ENCODE peak calls at places on chromosomes 4 and X, in five cellular contexts. D is SK-N-SH, K is HCT116, M is GM12878, W is endothelial cell of umbilical vein. P is an unnamed sample.

GRCh38 chr4:8201341-8201781 is 2.3 kb downstream of the SH3TC1 start:
- DNase-seq in D (no peak), K (no peak), M (peak), W (peak), P (no peak)

GRCh38 chr4:3229328-3229727 is 19.6 kb upstream of the MSANTD1 start:
- DNase-seq in D (no peak), K (no peak), M (no peak), W (no peak), P (no peak)

GRCh38 chr4:30386266-30386895 is 333.8 kb upstream of the PCDH7 start:
- DNase-seq in D (no peak), K (no peak), M (no peak), W (peak), P (no peak)

GRCh38 chr4:186021461-186022167 is 47.3 kb upstream of the TLR3 start:
- DNase-seq in D (peak), K (no peak), M (no peak), W (peak), P (no peak)

GRCh38 chr4:26870576-26871260 is 10.1 kb downstream of the STIM2 start:
- DNase-seq in D (peak), K (no peak), M (no peak), W (no peak), P (no peak)

GRCh38 chr4:68732653-68733466 is 62.4 kb upstream of the UGT2B15 start:
- DNase-seq in D (no peak), K (no peak), M (peak), W (no peak), P (no peak)

GRCh38 chr4:124334119-124334518 is 378.4 kb downstream of the ANKRD50 start:
- DNase-seq in D (peak), K (peak), M (no peak), W (peak), P (peak)

GRCh38 chr4:84403656-84404055 is 95.4 kb downstream of the NKX6-1 start:
- DNase-seq in D (no peak), K (no peak), M (no peak), W (no peak), P (no peak)

GRCh38 chr4:123877561-123877960 is 481.0 kb downstream of the SPRY1 start:
- DNase-seq in D (no peak), K (no peak), M (no peak), W (no peak), P (no peak)

GRCh38 chr4:156888762-156889161 is 82.8 kb downstream of the PDGFC start:
- DNase-seq in D (no peak), K (no peak), M (no peak), W (no peak), P (no peak)

GRCh38 chr4:125243835-125244397 is 70.8 kb upstream of the FAT4 start:
- DNase-seq in D (no peak), K (no peak), M (no peak), W (peak), P (no peak)

GRCh38 chr4:23060776-23061175 is 368.0 kb downstream of the GBA3 start:
- DNase-seq in D (no peak), K (no peak), M (no peak), W (no peak), P (no peak)

GRCh38 chr4:173243321-173243720 is 74.7 kb downstream of the GALNT7 start:
- DNase-seq in D (no peak), K (no peak), M (no peak), W (no peak), P (no peak)

GRCh38 chr4:19329077-19329476 is 922.6 kb upstream of the SLIT2 start:
- DNase-seq in D (no peak), K (no peak), M (no peak), W (no peak), P (no peak)

GRCh38 chrX:49163555-49164419 is 1.2 kb downstream of the MAGIX start:
- DNase-seq in D (peak), K (peak), M (peak), W (peak), P (no peak)

GRCh38 chrX:20514358-20514757 is 247.6 kb upstream of the RPS6KA3 start:
- DNase-seq in D (no peak), K (peak), M (no peak), W (peak), P (no peak)

GRCh38 chr4:89570931-89571330 is 263.3 kb upstream of the GPRIN3 start:
- DNase-seq in D (no peak), K (no peak), M (no peak), W (no peak), P (no peak)

DNA sequence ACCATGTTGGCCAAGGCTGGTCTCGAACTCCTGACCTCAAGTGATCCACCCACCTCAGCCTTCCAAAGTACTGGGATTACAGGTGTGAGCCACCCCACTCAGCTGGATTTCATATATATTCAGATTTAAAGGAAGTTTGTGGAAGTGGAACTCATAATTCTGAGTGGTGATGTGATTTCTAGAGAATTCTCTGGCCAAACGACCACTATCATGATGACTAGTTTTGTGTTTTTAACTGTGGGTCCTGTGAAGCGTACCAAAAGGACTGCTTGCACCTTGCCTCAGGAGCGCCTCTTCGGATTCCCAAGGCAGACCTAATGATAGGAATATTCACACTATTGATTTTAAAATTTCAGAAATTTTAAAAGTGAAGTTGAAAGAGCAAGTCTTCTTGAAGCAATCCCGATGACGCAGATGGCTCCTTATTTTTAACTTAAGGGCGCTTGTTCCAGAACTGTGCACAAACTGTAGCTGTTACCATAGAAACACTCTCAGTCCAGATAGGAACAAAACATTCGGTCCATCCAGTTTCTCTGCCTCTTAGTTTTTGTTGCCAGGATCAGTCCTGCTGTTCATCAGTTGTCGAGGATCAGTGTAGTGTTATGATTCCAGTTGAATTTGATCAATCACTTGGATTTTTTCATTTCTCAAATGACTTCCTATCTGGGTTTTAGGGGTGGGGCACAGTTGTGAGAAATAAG is 51.7 kb upstream of the CLCN4 start:
- DNase-seq in D (no peak), K (no peak), M (no peak), W (no peak), P (no peak)
- H3K27ac ChIP-seq in D (no peak), K (no peak), M (no peak), W (no peak), P (no peak)

GRCh38 chr4:103756736-103757135 is 37.0 kb upstream of the TACR3 start:
- DNase-seq in D (no peak), K (no peak), M (no peak), W (no peak), P (no peak)
- TF ChIP-seq POLR2AphosphoS5 in D (no peak), K (no peak), M (no peak), W (no peak), P (no peak)

DNA sequence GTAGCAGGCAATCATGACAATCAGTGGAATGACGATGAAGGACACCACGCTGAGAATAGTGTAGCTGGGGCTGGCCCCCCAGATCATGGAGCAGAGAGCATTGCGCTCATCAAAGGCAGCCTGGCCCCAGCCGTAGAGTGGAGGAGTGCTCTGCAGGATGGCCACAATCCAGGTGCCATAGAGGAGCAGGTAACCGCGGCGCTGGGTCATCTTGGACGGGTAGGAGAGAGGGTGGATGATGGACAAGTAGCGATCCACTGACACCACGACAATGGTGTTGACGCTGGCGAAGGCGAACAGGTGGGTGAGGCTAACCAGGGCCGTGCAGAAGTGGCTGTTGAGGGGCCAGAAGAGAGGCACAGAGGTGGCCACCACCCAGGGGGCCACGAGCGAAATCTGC is 2.8 kb downstream of the GPR101 start:
- DNase-seq in D (no peak), K (no peak), M (no peak), W (no peak), P (no peak)
- H3K9ac ChIP-seq in D (no peak), K (no peak), M (no peak), W (no peak), P (no peak)

DNA sequence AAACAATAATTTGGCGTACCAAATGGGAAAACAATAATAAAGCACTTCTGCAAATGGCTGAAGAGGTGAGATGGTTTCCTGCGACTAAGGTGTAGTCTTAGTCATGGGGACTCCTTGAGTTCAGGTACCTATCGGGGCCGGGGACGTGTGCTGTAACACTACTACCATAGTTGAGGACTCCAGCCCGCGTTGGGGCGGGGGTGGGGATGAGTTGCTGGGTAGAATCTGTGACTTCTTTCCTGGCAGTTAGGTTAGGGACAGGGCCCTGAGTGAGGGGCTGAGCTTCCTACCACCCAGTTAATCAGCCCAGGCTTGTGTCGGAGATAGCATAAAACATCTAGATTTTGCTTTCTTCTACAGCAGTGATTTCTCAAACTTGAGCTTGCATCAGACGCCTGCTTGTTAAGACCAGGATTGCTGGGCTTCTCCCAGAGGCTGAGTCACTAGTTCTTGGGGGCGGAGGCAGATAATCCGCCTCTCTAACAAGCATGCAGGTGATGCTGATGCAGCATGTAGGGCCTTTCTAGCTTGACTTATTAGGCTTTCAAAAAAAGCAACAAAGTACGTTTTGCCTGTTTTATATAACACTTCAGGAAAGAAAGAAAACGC is 30.2 kb downstream of the RBBP7 start:
- DNase-seq in D (no peak), K (no peak), M (no peak), W (no peak), P (no peak)
- H3K27ac ChIP-seq in D (no peak), K (no peak), M (no peak), W (no peak), P (peak)

DNA sequence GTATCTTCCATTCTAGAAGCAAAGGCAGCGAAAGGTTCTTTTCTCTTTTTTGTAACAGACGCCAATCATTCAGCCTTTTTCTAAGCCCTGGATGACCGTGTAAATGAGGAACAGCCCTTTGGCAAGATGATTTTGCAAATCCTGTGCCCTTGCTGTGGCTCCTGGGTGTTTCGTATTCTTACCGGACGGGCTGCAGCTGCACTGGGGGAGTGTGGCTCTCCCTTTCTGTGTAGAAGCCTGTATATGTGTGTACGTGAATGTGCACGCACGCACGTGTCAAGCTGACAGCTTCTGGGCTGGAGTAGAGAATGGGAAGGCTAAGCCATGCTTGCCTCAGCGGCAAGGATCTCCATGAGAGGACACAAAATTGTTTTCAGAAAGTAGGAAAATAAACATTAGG is 8.2 kb downstream of the GRPEL1 start:
- DNase-seq in D (no peak), K (no peak), M (no peak), W (no peak), P (no peak)
- TF ChIP-seq POLR2AphosphoS5 in D (no peak), K (no peak), M (no peak), W (no peak), P (no peak)

DNA sequence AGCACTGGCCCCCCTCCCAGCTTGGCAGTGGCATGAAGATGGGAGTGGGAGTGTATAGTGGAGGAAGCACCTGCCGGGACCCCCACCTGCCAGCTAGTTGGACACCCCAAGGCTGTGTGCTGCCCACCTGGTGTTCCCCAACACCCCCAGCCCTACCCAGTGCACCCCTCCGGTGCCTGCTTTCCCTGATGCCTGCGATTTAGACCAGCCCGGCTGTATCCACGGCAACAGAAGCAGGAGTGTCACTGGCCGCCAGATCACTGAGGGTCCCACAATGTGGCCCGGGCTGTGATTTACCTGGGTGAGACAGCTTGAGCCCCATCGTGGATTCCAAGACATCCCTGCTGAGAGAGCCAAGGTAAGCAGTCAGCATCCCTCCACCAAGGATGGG is 533 bp downstream of the GPR173 start:
- DNase-seq in D (no peak), K (no peak), M (no peak), W (no peak), P (no peak)
- H3K9ac ChIP-seq in D (peak), K (no peak), M (no peak), W (peak), P (no peak)

DNA sequence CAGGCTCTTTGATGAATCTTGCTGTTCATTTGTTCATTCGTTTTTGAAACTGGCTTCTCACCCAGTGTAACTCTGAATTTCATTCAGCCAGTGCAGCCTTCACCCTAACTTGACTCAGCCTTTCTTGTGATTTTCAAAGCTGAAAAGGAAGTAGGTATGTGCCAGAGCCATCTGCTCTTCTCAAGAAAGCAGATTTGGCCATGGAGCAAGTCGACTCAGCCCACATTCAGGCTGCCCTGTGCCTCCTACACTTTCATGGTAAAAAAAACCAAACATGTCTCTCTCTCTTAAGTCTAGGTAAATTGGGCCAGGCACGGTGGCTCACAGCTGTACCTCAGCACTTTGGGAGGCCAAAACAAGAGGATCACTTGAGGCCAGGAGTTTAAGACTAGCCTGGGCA is 56.2 kb upstream of the NOCT start:
- DNase-seq in D (no peak), K (no peak), M (no peak), W (no peak), P (no peak)
- H3K27ac ChIP-seq in D (no peak), K (no peak), M (no peak), W (no peak), P (no peak)

DNA sequence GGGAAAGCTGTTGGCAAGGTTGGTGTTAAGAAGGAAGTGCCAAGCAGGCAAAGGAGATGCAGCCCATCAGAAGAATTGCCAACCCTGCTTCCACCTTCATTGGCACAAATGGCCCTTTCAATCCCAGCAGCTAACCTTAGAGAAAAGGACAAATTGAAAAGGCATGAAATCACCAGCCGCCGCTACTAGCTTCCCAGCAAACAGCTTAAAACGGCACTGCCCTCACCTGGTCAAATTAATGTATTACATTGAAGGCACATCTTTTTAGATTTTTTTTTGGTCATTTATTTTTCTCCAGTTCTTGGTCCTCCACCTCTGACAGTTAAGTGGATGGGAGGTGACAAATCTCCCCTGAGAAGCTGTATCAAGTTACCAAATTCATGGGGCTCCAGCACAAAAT is 51.0 kb upstream of the NHSL2 start:
- DNase-seq in D (no peak), K (peak), M (no peak), W (peak), P (no peak)
- TF ChIP-seq POLR2AphosphoS5 in D (no peak), K (no peak), M (no peak), W (no peak), P (no peak)

GRCh38 chrX:131830400-131831184 is 192.5 kb upstream of the STK26 start:
- DNase-seq in D (peak), K (peak), M (peak), W (peak), P (no peak)
- H3K9ac ChIP-seq in D (no peak), K (peak), M (peak), W (peak), P (no peak)

GRCh38 chr4:77931452-77932135 is 69.0 kb downstream of the MRPL1 start:
- DNase-seq in D (no peak), K (no peak), M (no peak), W (peak), P (no peak)
- H3K27ac ChIP-seq in D (no peak), K (no peak), M (no peak), W (peak), P (no peak)